ENCODE peak calls at places on chromosome 7, in five cellular contexts. A, B, N, Q and Y are unnamed samples.

GRCh38 chr7:98165827-98166667 is 45.2 kb upstream of the BHLHA15 start:
- DNase-seq in A (peak; percentile 66), B (peak; percentile 88), N (no peak), Q (no peak), Y (no peak)

GRCh38 chr7:151437866-151438516 is 1.9 kb downstream of the CRYGN start:
- DNase-seq in A (no peak), B (no peak), N (no peak), Q (no peak), Y (no peak)

GRCh38 chr7:18210788-18211187 is 183.1 kb upstream of the PRPS1L1 start:
- DNase-seq in A (no peak), B (no peak), N (no peak), Q (no peak), Y (no peak)

GRCh38 chr7:108660465-108660864 is 90.8 kb downstream of the DNAJB9 start:
- DNase-seq in A (no peak), B (no peak), N (no peak), Q (no peak), Y (no peak)

GRCh38 chr7:64875658-64876406 is 27.2 kb upstream of the ZNF273 start:
- DNase-seq in A (no peak), B (no peak), N (no peak), Q (peak; percentile 26), Y (no peak)

GRCh38 chr7:98249106-98249505 is 2.9 kb downstream of the TECPR1 start:
- DNase-seq in A (no peak), B (no peak), N (no peak), Q (no peak), Y (no peak)

GRCh38 chr7:140649566-140650205 is 9.1 kb upstream of the DENND2A start:
- DNase-seq in A (no peak), B (no peak), N (no peak), Q (no peak), Y (peak; percentile 8)

GRCh38 chr7:110943686-110944350 is 147.1 kb upstream of the LRRN3 start:
- DNase-seq in A (no peak), B (no peak), N (no peak), Q (no peak), Y (no peak)

GRCh38 chr7:156473476-156474240 is 166.9 kb upstream of the RNF32 start:
- DNase-seq in A (no peak), B (peak; percentile 76), N (peak; percentile 23), Q (peak; percentile 59), Y (no peak)

GRCh38 chr7:142196066-142196840 is 61.6 kb downstream of the PRSS58 start:
- DNase-seq in A (no peak), B (no peak), N (no peak), Q (no peak), Y (no peak)

GRCh38 chr7:117004899-117005298 is 51.6 kb downstream of the ST7 start:
- DNase-seq in A (no peak), B (no peak), N (no peak), Q (no peak), Y (no peak)

GRCh38 chr7:116741625-116742316 is 69.8 kb downstream of the MET start:
- DNase-seq in A (no peak), B (no peak), N (no peak), Q (no peak), Y (no peak)

GRCh38 chr7:69782917-69783684 is 184.8 kb downstream of the AUTS2 start:
- DNase-seq in A (no peak), B (no peak), N (peak; percentile 45), Q (peak; percentile 71), Y (peak; percentile 67)

GRCh38 chr7:150793569-150794238 is 6.5 kb downstream of the TMEM176B start:
- DNase-seq in A (no peak), B (no peak), N (no peak), Q (no peak), Y (no peak)

GRCh38 chr7:104123786-104124185 is 84.0 kb downstream of the ORC5 start:
- DNase-seq in A (no peak), B (no peak), N (no peak), Q (no peak), Y (no peak)

DNA sequence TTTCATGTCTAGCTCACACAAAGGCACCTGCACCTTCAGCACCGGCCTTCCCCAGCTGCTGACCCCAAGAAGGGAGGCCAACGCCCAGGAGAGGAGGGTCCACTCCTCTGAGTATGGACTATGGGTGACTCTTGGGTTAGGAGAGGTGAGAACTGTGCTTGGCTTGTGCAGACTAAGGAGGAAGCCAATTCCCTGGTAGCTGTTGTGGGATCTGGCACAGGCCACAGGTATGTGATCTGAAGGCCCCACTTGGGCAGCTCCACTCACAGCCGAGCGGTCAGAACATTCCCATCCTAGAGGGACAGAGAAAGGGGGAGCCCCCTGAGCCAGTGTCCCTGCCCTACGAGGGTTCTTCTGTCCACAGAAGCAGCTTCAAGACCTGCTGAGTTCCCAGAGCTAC is 52.8 kb upstream of the FIGNL1 start:
- DNase-seq in A (no peak), B (no peak), N (peak; percentile 28), Q (no peak), Y (no peak)
- H3K27ac ChIP-seq in A (no peak overlapping the region), B (no peak overlapping the region), N (peak overlapping the region; percentile 81), Q (peak overlapping the region; percentile 55), Y (peak overlapping the region; percentile 80)

DNA sequence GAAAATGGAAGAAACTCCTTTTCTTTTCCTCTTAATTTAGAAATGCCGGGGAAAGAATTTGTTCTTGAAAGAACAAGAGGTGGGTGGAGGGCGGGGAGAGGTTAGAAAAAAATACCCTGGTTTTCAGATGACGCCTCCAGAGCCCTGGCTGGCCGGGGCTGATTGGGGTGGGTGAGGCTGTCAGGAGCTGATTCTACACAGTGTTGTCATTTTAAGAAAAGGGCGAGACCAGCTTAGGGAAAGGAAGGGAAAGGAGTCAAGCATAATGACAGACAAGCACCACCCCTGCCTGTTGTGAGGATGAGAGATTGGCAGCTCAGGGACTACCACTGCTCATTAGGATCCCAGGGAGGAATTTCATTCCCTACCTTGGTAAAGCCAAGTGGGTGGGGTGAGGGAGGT is 9.9 kb upstream of the FAM180A start:
- DNase-seq in A (no peak), B (peak; percentile 59), N (peak; percentile 43), Q (peak; percentile 79), Y (no peak)
- H3K27ac ChIP-seq in A (peak overlapping the region; percentile 82), B (no peak overlapping the region), N (peak overlapping the region; percentile 82), Q (peak overlapping the region; percentile 63), Y (peak overlapping the region; percentile 67)

DNA sequence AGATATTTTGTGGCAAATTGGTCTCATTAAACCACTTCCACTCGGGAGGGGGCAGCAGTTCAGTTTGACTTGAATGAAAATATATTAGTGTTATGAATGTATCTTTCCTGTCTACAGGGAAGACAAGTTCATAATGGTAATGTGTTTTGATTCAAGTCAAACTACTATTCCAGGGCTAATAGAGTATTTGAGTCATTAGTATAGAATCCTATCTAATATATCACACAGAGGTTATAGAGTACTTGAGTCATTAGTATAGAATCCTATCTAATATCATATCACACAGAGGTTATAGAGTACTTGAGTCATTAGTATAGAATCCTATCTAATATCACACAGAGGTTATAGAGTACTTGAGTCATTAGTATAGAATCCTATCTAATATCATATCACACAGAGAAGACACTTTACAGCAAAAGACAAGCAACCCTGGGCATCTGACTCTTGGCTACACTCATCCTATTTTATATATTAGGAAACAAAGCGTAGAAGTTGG is 199.7 kb upstream of the MAGI2 start:
- DNase-seq in A (no peak), B (no peak), N (no peak), Q (no peak), Y (no peak)
- H3K27ac ChIP-seq in A (no peak overlapping the region), B (no peak overlapping the region), N (no peak overlapping the region), Q (no peak overlapping the region), Y (no peak overlapping the region)

DNA sequence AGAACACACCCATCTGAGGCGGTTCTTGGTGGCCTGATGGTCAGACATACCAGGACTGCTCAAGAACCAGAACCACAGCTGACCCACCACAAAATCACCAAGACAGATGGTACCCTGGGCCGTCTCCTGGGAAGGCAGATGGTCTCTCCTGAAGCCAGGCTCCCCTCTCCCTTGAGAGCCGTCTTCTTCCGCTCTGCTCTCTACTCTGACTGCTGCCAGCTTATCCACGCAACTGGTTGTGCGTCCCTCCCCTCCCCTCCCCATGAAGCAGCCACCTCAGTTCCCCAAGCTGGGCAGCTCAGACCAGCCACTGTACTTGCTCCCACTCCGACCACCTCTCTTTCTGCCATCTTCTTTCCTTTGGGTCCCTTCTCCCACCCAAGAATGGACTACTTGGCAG is 14.0 kb downstream of the PDIA4 start:
- DNase-seq in A (no peak), B (no peak), N (no peak), Q (no peak), Y (no peak)
- H3K27ac ChIP-seq in A (no peak overlapping the region), B (no peak overlapping the region), N (no peak overlapping the region), Q (no peak overlapping the region), Y (no peak overlapping the region)

DNA sequence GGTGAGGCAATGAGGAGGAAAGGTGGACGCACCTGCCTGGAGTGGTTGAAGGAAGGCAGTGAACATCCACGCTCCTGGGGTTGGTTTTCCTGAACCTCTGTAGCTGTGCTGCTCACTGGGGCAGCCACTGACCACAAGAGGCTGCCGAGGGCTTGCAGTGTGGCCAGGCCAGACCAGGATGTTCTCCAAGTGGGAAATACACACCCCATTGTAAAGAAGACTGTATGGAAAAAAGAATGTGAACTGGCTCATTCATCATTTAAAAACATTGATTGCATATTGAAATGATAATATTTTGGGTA is 107.6 kb downstream of the SNX10 start:
- DNase-seq in A (peak; percentile 57), B (peak; percentile 67), N (peak; percentile 20), Q (no peak), Y (peak; percentile 29)
- H3K27ac ChIP-seq in A (peak overlapping the region; percentile 77), B (peak overlapping the region; percentile 99), N (peak overlapping the region; percentile 69), Q (peak overlapping the region; percentile 74), Y (peak overlapping the region; percentile 86)

GRCh38 chr7:131042269-131043160 is 285.2 kb upstream of the MKLN1 start:
- DNase-seq in A (no peak), B (peak; percentile 63), N (no peak), Q (peak; percentile 54), Y (no peak)
- H3K27ac ChIP-seq in A (no peak overlapping the region), B (no peak overlapping the region), N (no peak overlapping the region), Q (no peak overlapping the region), Y (no peak overlapping the region)

DNA sequence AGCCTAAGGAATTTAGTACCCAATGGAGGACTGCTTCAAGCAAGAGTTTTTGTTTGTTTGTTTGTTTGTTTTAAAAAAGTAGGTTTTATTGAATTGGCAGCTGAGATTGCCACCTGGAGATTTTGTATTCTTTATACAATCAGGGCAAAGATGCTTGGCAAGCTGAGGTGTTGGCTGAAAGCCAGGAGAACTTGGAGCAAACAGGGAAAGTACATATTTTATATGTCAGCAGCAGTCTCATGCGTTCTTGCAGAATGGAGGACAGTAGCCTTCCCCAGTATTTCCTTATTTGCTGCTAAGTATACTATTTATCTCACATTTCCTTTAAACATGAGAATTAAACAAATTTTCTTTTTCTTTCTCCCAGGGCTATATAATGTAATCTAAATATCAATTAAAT is 22.6 kb upstream of the ICA1 start:
- DNase-seq in A (no peak), B (no peak), N (no peak), Q (no peak), Y (no peak)
- H3K27ac ChIP-seq in A (peak overlapping the region; percentile 73), B (no peak overlapping the region), N (peak overlapping the region; percentile 87), Q (peak overlapping the region; percentile 71), Y (no peak overlapping the region)